ENCODE peak calls at places on chromosome 4, in six cellular contexts. K, A, U, V, C and T are unnamed samples.

GRCh38 chr4:24988776-24989175 is 42.0 kb downstream of the LGI2 start:
- DNase-seq in K (no peak), A (no peak), U (peak; percentile 32), V (peak; percentile 30), C (no peak), T (peak; percentile 31)

GRCh38 chr4:76198411-76199237 is 15.0 kb downstream of the SCARB2 start:
- DNase-seq in K (no peak), A (no peak), U (peak; percentile 58), V (peak; percentile 12), C (no peak), T (peak; percentile 8)

GRCh38 chr4:104649631-104650030 is 154.9 kb upstream of the CXXC4 start:
- DNase-seq in K (no peak), A (no peak), U (no peak), V (no peak), C (no peak), T (peak; percentile 40)

GRCh38 chr4:102007959-102008425 is 217.5 kb downstream of the BANK1 start:
- DNase-seq in K (no peak), A (no peak), U (no peak), V (no peak), C (no peak), T (no peak)

GRCh38 chr4:127162741-127163140 is 470.0 kb upstream of the INTU start:
- DNase-seq in K (no peak), A (no peak), U (no peak), V (no peak), C (no peak), T (no peak)

GRCh38 chr4:105399535-105400161 is 74.2 kb downstream of the PPA2 start:
- DNase-seq in K (no peak), A (no peak), U (peak; percentile 1), V (peak; percentile 13), C (no peak), T (no peak)

GRCh38 chr4:95388911-95389310 is 159.9 kb downstream of the UNC5C start:
- DNase-seq in K (no peak), A (no peak), U (no peak), V (no peak), C (no peak), T (no peak)

GRCh38 chr4:1191621-1192020 is 19.2 kb upstream of the SPON2 start:
- DNase-seq in K (no peak), A (no peak), U (peak; percentile 31), V (no peak), C (no peak), T (no peak)

GRCh38 chr4:116055857-116056827 is 942.7 kb upstream of the NDST4 start:
- DNase-seq in K (no peak), A (no peak), U (no peak), V (no peak), C (no peak), T (no peak)

GRCh38 chr4:10099521-10100325 is 16.9 kb downstream of the WDR1 start:
- DNase-seq in K (no peak), A (peak; percentile 48), U (no peak), V (no peak), C (peak; percentile 79), T (no peak)

GRCh38 chr4:169144061-169144600 is 126.6 kb downstream of the SH3RF1 start:
- DNase-seq in K (no peak), A (no peak), U (no peak), V (no peak), C (no peak), T (no peak)

GRCh38 chr4:86367577-86367976 is 7.7 kb upstream of the MAPK10 start:
- DNase-seq in K (no peak), A (no peak), U (no peak), V (peak; percentile 1), C (no peak), T (no peak)

GRCh38 chr4:92100980-92101379 is 202.8 kb upstream of the GRID2 start:
- DNase-seq in K (no peak), A (no peak), U (no peak), V (no peak), C (no peak), T (no peak)

GRCh38 chr4:39713691-39714090 is 15.8 kb downstream of the UBE2K start:
- DNase-seq in K (no peak), A (no peak), U (no peak), V (no peak), C (no peak), T (no peak)

GRCh38 chr4:26238426-26238781 is 82.4 kb upstream of the RBPJ start:
- DNase-seq in K (no peak), A (no peak), U (peak; percentile 24), V (no peak), C (no peak), T (no peak)

GRCh38 chr4:99655315-99656081 is 2.1 kb downstream of the C4orf54 start:
- DNase-seq in K (no peak), A (no peak), U (no peak), V (no peak), C (no peak), T (peak; percentile 60)

GRCh38 chr4:124212835-124213640 is 499.5 kb downstream of the ANKRD50 start:
- DNase-seq in K (no peak), A (no peak), U (no peak), V (no peak), C (no peak), T (no peak)

GRCh38 chr4:128385683-128386304 is 98.2 kb upstream of the PGRMC2 start:
- DNase-seq in K (no peak), A (no peak), U (peak; percentile 20), V (peak; percentile 77), C (no peak), T (no peak)

GRCh38 chr4:57190651-57191481 is 80.7 kb upstream of the IGFBP7 start:
- DNase-seq in K (no peak), A (no peak), U (peak; percentile 15), V (peak; percentile 49), C (peak; percentile 65), T (no peak)

GRCh38 chr4:54169176-54169575 is 59.9 kb upstream of the PDGFRA start:
- DNase-seq in K (no peak), A (no peak), U (no peak), V (no peak), C (no peak), T (peak; percentile 21)

GRCh38 chr4:7890635-7891393 is 48.8 kb downstream of the AFAP1 start:
- DNase-seq in K (no peak), A (no peak), U (peak; percentile 53), V (peak; percentile 57), C (no peak), T (peak; percentile 56)

GRCh38 chr4:80279751-80280150 is 13.3 kb downstream of the FGF5 start:
- DNase-seq in K (no peak), A (no peak), U (no peak), V (no peak), C (no peak), T (no peak)

GRCh38 chr4:96429657-96430056 is 589.8 kb downstream of the PDHA2 start:
- DNase-seq in K (no peak), A (no peak), U (no peak), V (no peak), C (no peak), T (no peak)

GRCh38 chr4:76206222-76206942 is 7.2 kb downstream of the SCARB2 start:
- DNase-seq in K (no peak), A (no peak), U (no peak), V (no peak), C (no peak), T (no peak)

GRCh38 chr4:153488006-153488718 is 22.0 kb downstream of the TMEM131L start:
- DNase-seq in K (no peak), A (peak; percentile 72), U (no peak), V (no peak), C (peak; percentile 89), T (no peak)

GRCh38 chr4:74370912-74371311 is 6.0 kb downstream of the EREG start:
- DNase-seq in K (no peak), A (no peak), U (peak; percentile 76), V (peak; percentile 78), C (peak; percentile 75), T (peak; percentile 5)

GRCh38 chr4:137359691-137360315 is 172.5 kb downstream of the PCDH18 start:
- DNase-seq in K (no peak), A (no peak), U (no peak), V (no peak), C (no peak), T (no peak)

GRCh38 chr4:89204624-89205023 is 93.3 kb downstream of the TIGD2 start:
- DNase-seq in K (no peak), A (no peak), U (no peak), V (peak; percentile 20), C (no peak), T (no peak)

GRCh38 chr4:32789026-32789608 is 2068.9 kb downstream of the PCDH7 start:
- DNase-seq in K (no peak), A (no peak), U (no peak), V (no peak), C (no peak), T (peak; percentile 60)

GRCh38 chr4:153181293-153182080 is 22.8 kb upstream of the TRIM2 start:
- DNase-seq in K (no peak), A (no peak), U (no peak), V (no peak), C (no peak), T (peak; percentile 30)

GRCh38 chr4:6111354-6111930 is 88.9 kb downstream of the JAKMIP1 start:
- DNase-seq in K (no peak), A (no peak), U (no peak), V (no peak), C (no peak), T (no peak)

GRCh38 chr4:128574706-128575105 is 234.8 kb upstream of the JADE1 start:
- DNase-seq in K (no peak), A (peak; percentile 35), U (peak; percentile 27), V (peak; percentile 93), C (peak; percentile 89), T (no peak)

GRCh38 chr4:123469696-123470095 is 73.1 kb downstream of the SPRY1 start:
- DNase-seq in K (no peak), A (no peak), U (no peak), V (no peak), C (no peak), T (no peak)

GRCh38 chr4:80266902-80267380 is 477 bp downstream of the FGF5 start:
- DNase-seq in K (no peak), A (no peak), U (no peak), V (no peak), C (no peak), T (no peak)